ENCODE peak calls at places on chromosomes 12 and 14, in five cellular contexts. Q is left lung; G is breast epithelium; T is CD8-positive, alpha-beta memory T cell; D is tibial artery. M is an unnamed sample. For H3K27me3, the result is how much of the 10 kb centered on the place peaks cover.

GRCh38 chr14:28361486-28361885 is 405.1 kb upstream of the FOXG1 start:
- DNase-seq in T (no peak), Q (no peak), D (no peak), G (no peak), M (no peak)

GRCh38 chr12:79673334-79673733 is 17.4 kb downstream of the PAWR start:
- DNase-seq in Q (no peak), T (no peak), D (no peak), G (no peak), M (no peak)

GRCh38 chr14:88952901-88953300 is 128.4 kb downstream of the TTC8 start:
- DNase-seq in D (no peak), Q (no peak), G (no peak), T (no peak), M (no peak)

GRCh38 chr12:913919-914718 is 35.4 kb downstream of the RAD52 start:
- DNase-seq in Q (no peak), T (no peak), G (no peak), D (no peak), M (no peak)

GRCh38 chr12:104457746-104458644 is 1.2 kb downstream of the CHST11 start:
- DNase-seq in T (peak), G (no peak), Q (peak), D (peak), M (peak)

GRCh38 chr14:38207830-38208815 is at the start of gene SSTR1:
- DNase-seq in Q (peak), D (no peak), T (no peak), G (no peak), M (peak)

GRCh38 chr12:53751336-53752191 is at the start of gene CISTR:
- DNase-seq in G (no peak), D (no peak), T (peak), Q (peak), M (peak)

GRCh38 chr14:106318700-106319099 is 792.3 kb downstream of the TMEM121 start:
- DNase-seq in T (peak), G (no peak), Q (no peak), D (no peak), M (no peak)

GRCh38 chr12:4133636-4134433 is 139.7 kb upstream of the CCND2 start:
- DNase-seq in D (no peak), Q (no peak), T (no peak), G (no peak), M (no peak)

DNA sequence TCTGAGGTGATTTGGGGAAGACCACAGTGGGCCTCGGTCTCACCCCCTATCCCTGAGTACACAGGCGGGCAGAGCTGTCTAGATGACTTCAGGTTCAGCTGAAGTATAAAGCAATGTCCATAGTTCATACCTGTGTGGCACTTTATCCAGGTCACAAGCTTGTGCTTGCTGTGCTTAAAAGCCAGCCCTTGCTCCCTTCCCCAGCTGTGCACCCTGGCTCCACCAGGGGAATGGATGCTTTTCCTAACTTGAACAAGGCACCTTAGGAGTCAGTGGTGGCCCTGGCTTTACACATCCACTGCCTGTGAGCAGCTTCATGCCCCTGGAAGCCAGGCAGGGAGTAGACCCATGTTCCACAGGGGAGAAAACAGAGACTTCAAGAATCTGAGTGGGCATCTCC is 5.5 kb downstream of the CARMIL3 start:
- DNase-seq in T (no peak), G (no peak), D (no peak), Q (no peak), M (no peak)
- H3K27me3 ChIP-seq in T (under half), G (under half), D (under half), Q (under half), M (under half)

GRCh38 chr12:132295101-132295526 is 34.3 kb downstream of the GALNT9 start:
- DNase-seq in Q (peak), G (no peak), T (no peak), D (no peak), M (no peak)

GRCh38 chr12:132294121-132295034 is 35.0 kb downstream of the GALNT9 start:
- DNase-seq in G (no peak), Q (peak), T (no peak), D (no peak), M (no peak)

GRCh38 chr12:132291402-132292175 is 37.8 kb downstream of the GALNT9 start:
- DNase-seq in T (no peak), D (no peak), Q (peak), G (no peak), M (no peak)

GRCh38 chr12:132290203-132290540 is 39.2 kb downstream of the GALNT9 start:
- DNase-seq in G (no peak), D (no peak), T (no peak), Q (peak), M (no peak)

GRCh38 chr12:132292328-132293319 is 36.8 kb downstream of the GALNT9 start:
- DNase-seq in Q (peak), D (no peak), T (no peak), G (no peak), M (no peak)
- H3K27me3 ChIP-seq in Q (half or more), D (under half), T (under half), G (under half), M (under half)

GRCh38 chr12:91335724-91336123 is 153.1 kb upstream of the DCN start:
- DNase-seq in T (no peak), D (no peak), Q (no peak), G (no peak), M (no peak)

GRCh38 chr12:91327889-91328288 is 145.3 kb upstream of the DCN start:
- DNase-seq in T (no peak), D (no peak), G (no peak), Q (no peak), M (no peak)

GRCh38 chr12:91331371-91331770 is 148.8 kb upstream of the DCN start:
- DNase-seq in G (no peak), T (no peak), D (no peak), Q (no peak), M (no peak)

GRCh38 chr12:91333966-91334365 is 151.3 kb upstream of the DCN start:
- DNase-seq in G (no peak), D (no peak), Q (no peak), T (no peak), M (no peak)

GRCh38 chr12:91332305-91332704 is 149.7 kb upstream of the DCN start:
- DNase-seq in Q (no peak), D (no peak), G (no peak), T (no peak), M (no peak)
- H3K27me3 ChIP-seq in Q (under half), D (under half), G (under half), T (under half), M (under half)

DNA sequence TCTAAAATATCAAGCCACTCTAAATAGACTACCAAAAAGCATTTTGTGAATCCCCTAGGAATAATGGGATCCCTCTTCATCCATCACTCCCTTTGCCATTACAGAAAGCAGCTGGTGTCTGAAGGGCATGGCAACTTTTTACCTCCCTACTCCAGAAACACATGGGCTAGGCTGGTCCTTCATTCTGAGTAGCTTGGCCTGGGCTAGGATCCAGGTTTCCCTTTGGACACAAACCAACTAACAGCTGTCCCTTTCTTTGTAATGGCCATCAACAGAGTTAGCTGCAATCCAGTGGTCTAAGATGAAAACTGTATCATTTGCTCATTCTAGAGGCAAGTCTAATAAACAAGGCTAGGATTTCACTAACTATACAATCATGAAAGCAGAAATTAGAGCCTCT is 7.4 kb downstream of the GRIN2B start:
- DNase-seq in G (no peak), T (no peak), D (no peak), Q (no peak), M (no peak)
- H3K27me3 ChIP-seq in G (under half), T (under half), D (under half), Q (under half), M (under half)

DNA sequence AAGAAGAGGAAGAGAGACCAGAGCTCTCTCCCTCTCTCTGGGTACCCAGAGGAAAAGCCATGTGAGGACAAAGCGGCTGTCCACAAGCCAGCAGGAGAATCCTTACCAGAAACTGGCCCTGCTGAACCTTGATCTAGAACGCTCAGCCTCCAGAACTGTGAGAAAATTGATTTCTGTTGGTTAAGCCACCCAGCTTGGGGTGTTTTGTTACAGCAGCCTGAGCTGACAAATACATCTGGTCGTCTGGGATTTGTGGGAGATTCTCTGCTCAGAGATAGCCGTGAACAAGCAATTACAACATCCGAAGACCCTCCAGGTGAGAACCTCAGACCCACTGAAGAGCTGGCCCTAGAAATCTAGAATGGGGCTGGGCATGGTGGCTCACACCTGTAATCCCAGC is 6.5 kb upstream of the PRIMA1 start:
- DNase-seq in D (no peak), Q (no peak), G (no peak), T (no peak), M (no peak)
- H3K27me3 ChIP-seq in D (under half), Q (half or more), G (under half), T (under half), M (under half)

DNA sequence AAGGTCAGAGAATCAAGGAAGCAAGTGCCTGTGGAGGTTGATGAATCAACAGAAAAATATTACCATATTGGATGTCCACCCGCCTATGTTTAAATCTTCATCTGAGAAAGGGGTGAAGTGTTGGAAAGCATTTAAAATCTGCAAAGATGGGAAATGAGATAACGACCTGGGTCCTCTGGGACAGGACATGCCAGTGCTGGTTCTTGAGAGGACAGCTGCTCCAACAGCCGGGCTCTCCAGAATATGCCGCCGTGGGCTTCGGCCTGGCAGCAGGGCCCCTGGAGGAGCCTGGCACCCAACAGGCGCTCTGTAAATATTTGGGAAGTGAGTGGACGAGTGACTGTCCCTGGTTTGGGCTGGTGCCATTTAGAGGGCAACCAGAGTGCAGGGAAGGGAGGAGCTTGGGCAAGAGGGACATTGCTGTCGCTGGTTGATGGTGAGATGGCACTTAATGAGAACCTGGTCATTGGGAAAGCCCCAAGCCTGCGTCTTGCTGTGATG is 129.9 kb downstream of the KCNA5 start:
- DNase-seq in Q (no peak), G (peak), T (no peak), D (no peak), M (no peak)
- H3K27me3 ChIP-seq in Q (under half), G (under half), T (under half), D (under half), M (under half)

GRCh38 chr12:114414031-114414865 is 8.3 kb upstream of the TBX5 start:
- DNase-seq in T (no peak), Q (no peak), D (no peak), G (no peak), M (no peak)
- H3K27me3 ChIP-seq in T (under half), Q (half or more), D (under half), G (under half), M (half or more)

GRCh38 chr14:97458302-97459137 is 661.3 kb downstream of the VRK1 start:
- DNase-seq in D (peak), T (peak), G (peak), Q (peak), M (no peak)
- H3K27me3 ChIP-seq in D (under half), T (under half), G (under half), Q (under half), M (under half)

DNA sequence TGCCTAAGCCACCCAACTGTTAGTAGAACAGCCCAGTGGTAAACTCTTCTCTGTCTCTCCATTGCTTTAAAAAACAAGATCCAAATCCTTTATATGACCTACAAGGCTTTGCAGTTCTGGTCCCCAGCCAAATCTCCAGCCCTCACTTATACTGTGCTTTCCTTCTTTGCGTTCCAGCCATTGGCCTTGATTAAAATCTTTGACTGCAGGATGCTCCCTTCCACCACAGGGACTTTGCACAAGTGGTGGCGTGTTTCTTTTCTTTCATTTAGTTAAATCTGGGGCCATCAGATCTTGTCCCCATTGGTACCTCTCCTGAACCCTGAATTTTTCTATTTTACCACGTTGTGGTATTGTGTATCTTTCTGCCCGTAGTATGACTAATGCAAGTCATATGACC is 183.7 kb downstream of the VRK1 start:
- DNase-seq in Q (no peak), D (no peak), G (no peak), T (no peak), M (no peak)
- H3K27me3 ChIP-seq in Q (under half), D (under half), G (under half), T (under half), M (under half)

GRCh38 chr14:102927878-102928411 is 5.5 kb downstream of the AMN start:
- DNase-seq in D (no peak), G (no peak), Q (peak), T (no peak), M (peak)
- H3K27me3 ChIP-seq in D (under half), G (under half), Q (half or more), T (under half), M (under half)